ENCODE peak calls at places on chromosomes 1 and 21, in seven cellular contexts. X is substantia nigra; T is LoVo; H is endothelial cell; I is activated T-helper 1 cell treated with anti-CD3 and anti-CD28 coated beads, Interleukin-12 subunit alpha, Interleukin-12 subunit beta, Interleukin-2, Interleukin-4 antibody, amounts not matched to agents 30 ng/mL and 10 ng/mL and 1 ng/mL, durations not matched to agents 14 hours and 24 hours and 36 hours; B is uterus; N is central memory CD4-positive, alpha-beta T cell. U is an unnamed sample.

GRCh38 chr1:47468759-47469404 is 31.0 kb downstream of the FOXD2 start:
- DNase-seq in X (no peak), B (no peak), T (no peak), I (no peak), N (no peak), H (no peak), U (no peak)

GRCh38 chr1:53400761-53401379 is 58.3 kb upstream of the DMRTB1 start:
- DNase-seq in X (no peak), H (no peak), I (no peak), N (no peak), T (no peak), B (no peak), U (no peak)

GRCh38 chr21:43814215-43815106 is 25.1 kb downstream of the RRP1 start:
- DNase-seq in T (no peak), H (no peak), N (no peak), I (no peak), B (no peak), X (no peak), U (no peak)

GRCh38 chr1:228016181-228016510 is 9.3 kb downstream of the WNT3A start:
- DNase-seq in N (no peak), X (no peak), I (no peak), T (no peak), B (no peak), H (no peak), U (no peak)

GRCh38 chr1:13507075-13507474 is 6.7 kb downstream of the LRRC38 start:
- DNase-seq in N (no peak), X (no peak), I (no peak), H (no peak), T (peak), B (no peak), U (no peak)

GRCh38 chr1:224450956-224451350 is 16.4 kb upstream of the WDR26 start:
- DNase-seq in I (no peak), X (no peak), H (no peak), B (no peak), N (no peak), T (no peak), U (peak)

GRCh38 chr1:34266127-34266951 is 89.6 kb downstream of the C1orf94 start:
- DNase-seq in B (no peak), H (peak), X (no peak), N (no peak), T (no peak), I (no peak), U (no peak)

GRCh38 chr1:15083578-15083977 is 70.0 kb upstream of the TMEM51 start:
- DNase-seq in H (no peak), I (no peak), X (no peak), T (no peak), B (no peak), N (no peak), U (peak)

GRCh38 chr1:15260418-15261154 is 13.6 kb downstream of the FHAD1 start:
- DNase-seq in I (no peak), T (no peak), X (no peak), N (no peak), H (no peak), B (no peak), U (peak)

GRCh38 chr1:151799179-151800022 is 5.8 kb downstream of the LINGO4 start:
- DNase-seq in N (no peak), T (no peak), I (no peak), H (no peak), B (no peak), X (no peak), U (no peak)

GRCh38 chr1:57752847-57753246 is 329.0 kb upstream of the DAB1 start:
- DNase-seq in N (no peak), X (no peak), B (no peak), T (no peak), I (no peak), H (no peak), U (no peak)

GRCh38 chr21:42227909-42228708 is 9.2 kb downstream of the ABCG1 start:
- DNase-seq in B (peak), T (peak), I (peak), H (peak), N (peak), X (peak), U (peak)

GRCh38 chr1:10117132-10117531 is 84.4 kb downstream of the UBE4B start:
- DNase-seq in N (no peak), B (no peak), H (no peak), X (no peak), T (no peak), I (no peak), U (no peak)

GRCh38 chr1:47720100-47720499 is 277.1 kb downstream of the TRABD2B start:
- DNase-seq in H (no peak), B (no peak), N (no peak), T (no peak), I (no peak), X (no peak), U (no peak)

GRCh38 chr1:21165632-21166031 is 11.1 kb downstream of the EIF4G3 start:
- DNase-seq in B (no peak), T (no peak), N (no peak), H (no peak), I (no peak), X (no peak), U (no peak)

GRCh38 chr1:181135815-181136737 is 47.6 kb downstream of the IER5 start:
- DNase-seq in I (no peak), N (no peak), B (no peak), X (no peak), T (peak), H (no peak), U (peak)

GRCh38 chr1:111768625-111769024 is 12.9 kb downstream of the DDX20 start:
- DNase-seq in N (no peak), B (no peak), I (no peak), X (no peak), H (no peak), T (no peak), U (no peak)

GRCh38 chr1:18812540-18812939 is 46.9 kb downstream of the TAS1R2 start:
- DNase-seq in T (no peak), I (no peak), N (no peak), X (no peak), H (no peak), B (no peak), U (no peak)

U was measured in mammary epithelial cell.